ENCODE peak calls at places on chromosomes 13 and 19, in eight cellular contexts. G is H9; Z is NCI-H226; W is uterus; R is stimulated activated CD4-positive, alpha-beta T cell treated with anti-CD3 and anti-CD28 coated beads, TNF-alpha, amount 100 ng/mL, for 1 hour; C is tibial nerve; J is IMR-90; V is gastrocnemius medialis. X is an unnamed sample.
A peak's percentile ranks its signal among the peaks of the same experiment; 100 is the strongest.

GRCh38 chr13:110819203-110820014 is 95.5 kb downstream of the ANKRD10 start:
- DNase-seq in R (peak; percentile 33), J (peak; percentile 58), W (peak; percentile 72), G (peak; percentile 84), Z (peak; percentile 30), V (peak; percentile 45), C (peak; percentile 52), X (peak; percentile 18)

GRCh38 chr19:1259206-1259872 is 9.8 kb upstream of the CIRBP start:
- DNase-seq in Z (peak; percentile 59), W (peak; percentile 76), J (peak; percentile 51), V (no peak), R (no peak), G (peak; percentile 90), C (peak; percentile 43), X (no peak)

GRCh38 chr13:59112375-59112774 is 1051.4 kb downstream of the DIAPH3 start:
- DNase-seq in G (no peak), Z (peak; percentile 99), R (no peak), W (no peak), J (peak; percentile 99), C (no peak), V (no peak), X (no peak)

GRCh38 chr19:37977391-37977790 is 70.4 kb downstream of the SIPA1L3 start:
- DNase-seq in C (no peak), V (no peak), R (no peak), G (no peak), Z (no peak), J (no peak), W (no peak), X (no peak)

GRCh38 chr13:67146523-67147130 is 83.5 kb downstream of the PCDH9 start:
- DNase-seq in W (no peak), C (no peak), Z (no peak), R (no peak), J (no peak), G (no peak), V (no peak), X (no peak)

GRCh38 chr19:46009530-46010510 is 13.0 kb downstream of the PGLYRP1 start:
- DNase-seq in Z (peak; percentile 43), V (no peak), C (peak; percentile 51), J (peak; percentile 58), W (peak; percentile 57), G (peak; percentile 86), R (peak; percentile 22), X (peak; percentile 63)

GRCh38 chr13:109336730-109337129 is 449.7 kb downstream of the IRS2 start:
- DNase-seq in G (no peak), W (no peak), C (no peak), J (peak; percentile 85), R (no peak), V (no peak), Z (peak; percentile 88), X (no peak)

GRCh38 chr19:10043286-10043927 is 30.1 kb downstream of the RDH8 start:
- DNase-seq in J (peak; percentile 33), G (no peak), W (no peak), R (no peak), Z (no peak), V (no peak), C (no peak), X (no peak)

GRCh38 chr13:24038846-24039330 is 121.6 kb upstream of the SPATA13 start:
- DNase-seq in G (no peak), J (peak; percentile 74), C (no peak), V (no peak), W (no peak), Z (no peak), R (no peak), X (peak; percentile 89)

GRCh38 chr13:64704121-64704520 is 2526.0 kb downstream of the PCDH9 start:
- DNase-seq in V (no peak), C (no peak), G (no peak), R (no peak), Z (no peak), W (no peak), J (no peak), X (no peak)

GRCh38 chr13:113804017-113804702 is 45.1 kb downstream of the TMEM255B start:
- DNase-seq in W (peak; percentile 52), G (no peak), J (no peak), V (no peak), R (no peak), Z (no peak), C (no peak), X (no peak)

GRCh38 chr19:17846146-17846545 is 1.6 kb downstream of the JAK3 start:
- DNase-seq in Z (no peak), J (no peak), R (no peak), W (no peak), C (no peak), V (no peak), G (no peak), X (no peak)

GRCh38 chr13:91482427-91482826 is 84.0 kb downstream of the GPC5 start:
- DNase-seq in G (no peak), J (no peak), Z (no peak), W (no peak), V (no peak), C (no peak), R (no peak), X (no peak)

GRCh38 chr19:1166872-1167573 is 7.0 kb downstream of the SBNO2 start:
- DNase-seq in W (no peak), Z (no peak), J (no peak), C (no peak), R (no peak), V (no peak), G (no peak), X (no peak)

GRCh38 chr19:28631931-28632330 is 581.0 kb downstream of the UQCRFS1 start:
- DNase-seq in Z (no peak), J (no peak), C (no peak), W (no peak), G (no peak), R (no peak), V (no peak), X (no peak)

GRCh38 chr19:2974342-2974932 is 2.9 kb upstream of the TLE6 start:
- DNase-seq in V (peak; percentile 57), W (peak; percentile 84), R (no peak), Z (peak; percentile 14), J (no peak), G (no peak), C (peak; percentile 42), X (no peak)

GRCh38 chr13:26343816-26344215 is 89.9 kb downstream of the CDK8 start:
- DNase-seq in W (no peak), V (no peak), R (no peak), G (no peak), J (no peak), C (no peak), Z (no peak), X (no peak)

GRCh38 chr13:46031581-46032263 is 20.8 kb downstream of the ZC3H13 start:
- DNase-seq in Z (no peak), W (no peak), V (no peak), C (no peak), G (no peak), J (peak; percentile 55), R (no peak), X (no peak)

GRCh38 chr13:62320129-62320724 is 904.6 kb upstream of the PCDH20 start:
- DNase-seq in C (no peak), R (no peak), G (no peak), V (no peak), Z (peak; percentile 44), J (peak; percentile 75), W (no peak), X (peak; percentile 77)

GRCh38 chr19:19064811-19065745 is 1.3 kb downstream of the SLC25A42 start:
- DNase-seq in V (no peak), R (no peak), J (no peak), G (no peak), Z (no peak), W (no peak), C (no peak), X (no peak)

X was measured in NCI-H748 treated with DMSO at 0.1 percent for 48 hours.